ENCODE peak calls at places on chromosome 12, in four cellular contexts. O, A, Y and I are unnamed samples.

GRCh38 chr12:1918081-1918874 is at the start of gene CACNA2D4:
- DNase-seq in Y (no peak), O (no peak), A (no peak), I (no peak)

GRCh38 chr12:80422549-80422948 is 21.5 kb upstream of the PTPRQ start:
- DNase-seq in A (no peak), Y (no peak), O (no peak), I (no peak)

GRCh38 chr12:56634837-56635538 is 4.9 kb upstream of the BAZ2A start:
- DNase-seq in A (peak), Y (no peak), O (peak), I (peak)

GRCh38 chr12:58313091-58313855 is 371.9 kb downstream of the ATP23 start:
- DNase-seq in O (no peak), Y (no peak), A (no peak), I (no peak)

GRCh38 chr12:122389677-122390076 is 32.8 kb downstream of the CLIP1 start:
- DNase-seq in Y (no peak), A (no peak), O (no peak), I (no peak)

GRCh38 chr12:106634206-106634605 is 51.4 kb downstream of the RFX4 start:
- DNase-seq in A (no peak), O (no peak), Y (no peak), I (no peak)

GRCh38 chr12:62917066-62917465 is 17.9 kb downstream of the PPM1H start:
- DNase-seq in Y (no peak), O (no peak), A (no peak), I (no peak)

GRCh38 chr12:85836716-85837100 is 499 bp upstream of the RASSF9 start:
- DNase-seq in A (no peak), O (no peak), Y (no peak), I (no peak)

GRCh38 chr12:63079791-63080395 is 71.1 kb downstream of the AVPR1A start:
- DNase-seq in A (no peak), Y (no peak), O (no peak), I (no peak)

GRCh38 chr12:47409310-47409709 is 296.5 kb downstream of the RPAP3 start:
- DNase-seq in A (no peak), O (no peak), Y (no peak), I (no peak)

GRCh38 chr12:109701064-109701463 is 12.6 kb upstream of the FAM222A start:
- DNase-seq in A (no peak), Y (no peak), O (no peak), I (no peak)

GRCh38 chr12:84911331-84912190 is 1.0 kb downstream of the SLC6A15 start:
- DNase-seq in Y (no peak), O (peak), A (no peak), I (no peak)

GRCh38 chr12:15208871-15209656 is 12.2 kb downstream of the RERG start:
- DNase-seq in O (no peak), Y (no peak), A (no peak), I (no peak)

GRCh38 chr12:93733358-93733757 is 56.2 kb downstream of the CRADD start:
- DNase-seq in Y (no peak), O (no peak), A (no peak), I (no peak)

GRCh38 chr12:52543985-52544888 is 8.7 kb downstream of the KRT71 start:
- DNase-seq in O (no peak), Y (no peak), A (no peak), I (peak)

GRCh38 chr12:62519043-62519442 is 52.4 kb downstream of the MON2 start:
- DNase-seq in A (no peak), Y (no peak), O (no peak), I (no peak)

GRCh38 chr12:2509137-2509536 is 285.6 kb upstream of the FKBP4 start:
- DNase-seq in Y (no peak), A (no peak), O (no peak), I (no peak)

GRCh38 chr12:53803194-53803593 is 51.4 kb upstream of the CISTR start:
- DNase-seq in A (no peak), O (no peak), Y (no peak), I (no peak)

GRCh38 chr12:132886529-132887477 is 602 bp downstream of the CHFR start:
- DNase-seq in O (peak), Y (no peak), A (peak), I (peak)

GRCh38 chr12:132736378-132736777 is 25.3 kb downstream of the ANKLE2 start:
- DNase-seq in Y (no peak), A (no peak), O (no peak), I (no peak)

GRCh38 chr12:93429448-93429847 is 12.3 kb downstream of the UBE2N start:
- DNase-seq in A (no peak), Y (no peak), O (no peak), I (no peak)

GRCh38 chr12:106304001-106304421 is 1.5 kb downstream of the TCP11L2 start:
- DNase-seq in O (no peak), Y (no peak), A (no peak), I (no peak)

GRCh38 chr12:79643821-79644220 is 46.9 kb downstream of the PAWR start:
- DNase-seq in A (peak), O (no peak), Y (no peak), I (no peak)

GRCh38 chr12:112924986-112925385 is 13.3 kb upstream of the OAS3 start:
- DNase-seq in O (no peak), Y (peak), A (peak), I (no peak)

GRCh38 chr12:81759215-81759991 is at the start of gene PPFIA2:
- DNase-seq in A (no peak), Y (no peak), O (peak), I (no peak)

DNA sequence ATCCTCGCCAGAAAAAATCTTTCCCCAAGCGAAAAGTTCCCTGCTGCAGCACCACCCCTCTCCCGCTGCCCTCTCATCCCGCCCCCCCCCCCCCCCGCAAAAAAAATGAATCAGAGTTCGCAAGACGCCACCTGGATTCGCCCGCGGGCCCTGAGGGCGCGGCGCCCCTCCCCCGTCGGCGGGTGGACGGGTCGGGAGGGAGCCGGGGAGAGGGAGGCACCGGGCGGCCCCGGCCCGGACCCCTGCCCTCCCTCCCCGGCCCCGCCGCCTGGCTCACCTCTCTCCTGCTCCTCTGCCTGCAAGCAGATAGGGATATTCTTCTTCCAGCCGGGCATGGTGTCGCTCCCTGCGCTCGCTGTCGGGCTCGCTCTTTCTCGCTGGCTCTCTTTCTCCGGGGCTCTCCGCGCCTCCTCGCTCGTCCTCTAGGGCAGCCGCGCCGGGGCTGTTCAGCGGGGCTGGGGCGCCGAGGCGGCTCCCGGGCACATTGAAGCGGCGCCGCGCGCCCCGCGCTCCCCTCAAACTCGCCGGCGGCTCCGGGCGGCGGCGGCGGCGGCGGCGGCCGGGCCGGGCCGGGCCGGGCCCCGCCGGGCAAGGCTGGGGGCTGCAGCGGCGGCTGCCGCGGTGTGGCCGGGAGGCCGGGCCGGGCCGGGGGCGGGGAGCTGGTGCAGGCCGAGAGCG is 200.2 kb upstream of the CAND1 start:
- DNase-seq in Y (no peak), A (peak), O (peak), I (peak)
- TF ChIP-seq CREM in Y (no peak), A (no peak), O (no peak), I (no peak)

GRCh38 chr12:12025799-12026386 is 44.8 kb upstream of the BCL2L14 start:
- DNase-seq in Y (no peak), O (no peak), A (no peak), I (no peak)
- TF ChIP-seq CREM in Y (no peak), O (no peak), A (no peak), I (no peak)

DNA sequence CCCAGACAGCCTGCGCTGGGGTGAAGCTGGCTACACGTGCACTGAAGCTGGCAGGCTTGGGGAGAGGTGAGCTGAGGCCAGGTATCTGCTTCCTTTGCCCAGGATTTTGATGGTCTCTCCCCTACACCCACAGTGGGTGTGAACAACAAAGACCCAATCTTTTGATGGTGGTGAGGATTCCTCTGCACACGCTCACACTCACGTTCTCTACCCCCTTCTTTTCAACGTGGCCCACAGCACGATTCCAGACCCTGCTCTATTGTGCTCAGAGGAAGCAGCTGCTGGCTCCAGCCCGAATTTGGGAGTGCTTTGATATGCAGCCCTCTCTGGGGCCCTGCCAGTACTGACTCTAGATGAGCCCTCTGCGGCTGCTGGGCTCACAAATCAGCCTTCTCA is 4.9 kb downstream of the CD9 start:
- DNase-seq in O (peak), Y (no peak), A (no peak), I (no peak)
- TF ChIP-seq CREM in O (no peak), Y (no peak), A (no peak), I (no peak)

GRCh38 chr12:124420972-124421674 is 126.2 kb downstream of the RFLNA start:
- DNase-seq in O (no peak), Y (no peak), A (no peak), I (no peak)

GRCh38 chr12:124424516-124424905 is 129.6 kb downstream of the RFLNA start:
- DNase-seq in Y (no peak), O (no peak), A (no peak), I (no peak)

GRCh38 chr12:124422142-124422569 is 127.3 kb downstream of the RFLNA start:
- DNase-seq in A (no peak), O (no peak), Y (no peak), I (peak)

GRCh38 chr12:124423683-124424515 is 129.0 kb downstream of the RFLNA start:
- DNase-seq in A (no peak), O (no peak), Y (no peak), I (peak)

DNA sequence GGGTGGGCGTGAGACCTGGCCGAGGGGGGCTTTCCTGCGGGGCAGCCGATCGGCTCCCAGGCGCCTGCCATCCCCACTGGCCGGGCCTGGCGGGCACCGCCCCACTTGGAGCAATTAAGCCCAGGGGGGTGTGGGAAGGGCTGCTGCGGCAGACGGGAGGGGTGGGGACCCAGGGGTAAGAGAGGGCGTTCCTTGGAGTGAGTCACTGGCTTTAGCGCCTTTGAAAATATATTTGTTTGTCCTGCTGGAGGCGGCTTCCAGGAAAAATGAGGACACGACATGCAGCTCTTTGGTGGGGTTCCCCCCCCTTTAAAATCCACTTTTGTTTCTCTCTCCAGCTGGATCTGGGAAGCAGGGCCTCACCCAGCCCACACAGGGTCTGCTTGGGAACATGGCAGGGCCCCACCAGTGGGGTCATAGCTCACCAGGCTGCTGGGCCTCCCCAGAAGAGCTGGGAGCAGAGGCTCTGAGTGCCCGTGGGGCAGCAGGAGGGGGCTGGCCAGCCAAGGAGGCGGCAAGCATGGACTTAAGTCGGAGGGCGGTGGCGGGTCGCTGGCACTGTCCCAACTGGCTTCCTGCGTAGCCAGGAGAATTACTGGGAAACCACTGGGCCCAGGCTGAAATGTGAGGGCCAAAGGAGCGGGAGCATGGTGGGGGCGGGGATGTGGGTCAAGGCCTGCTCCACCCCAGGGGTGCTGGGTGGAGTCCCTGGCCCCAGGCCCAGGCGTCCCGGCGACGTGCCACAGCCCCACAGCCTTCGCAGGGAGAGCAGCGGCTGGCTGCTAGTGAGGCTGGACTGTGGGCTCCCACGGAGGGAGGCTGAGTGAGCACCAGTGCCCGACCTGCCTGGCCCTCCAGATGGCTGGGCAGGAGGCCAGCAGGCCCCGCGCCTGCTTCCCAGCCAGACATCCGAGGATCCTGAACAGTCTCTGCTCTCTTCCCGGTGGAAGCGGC is 128.0 kb downstream of the RFLNA start:
- DNase-seq in A (peak), Y (no peak), O (no peak), I (peak)
- TF ChIP-seq CREM in A (no peak), Y (no peak), O (no peak), I (peak)

GRCh38 chr12:130970908-130971233 is 17.2 kb downstream of the ADGRD1 start:
- DNase-seq in Y (no peak), A (no peak), O (no peak), I (no peak)
- TF ChIP-seq CREM in Y (no peak), A (no peak), O (no peak), I (no peak)

GRCh38 chr12:120402217-120402616 is 33.3 kb upstream of the MSI1 start:
- DNase-seq in A (no peak), O (peak), Y (no peak), I (no peak)

GRCh38 chr12:120394483-120395367 is 25.8 kb upstream of the MSI1 start:
- DNase-seq in Y (no peak), O (peak), A (no peak), I (no peak)

GRCh38 chr12:120404271-120404670 is 33.6 kb upstream of the COX6A1 start:
- DNase-seq in O (no peak), Y (no peak), A (no peak), I (no peak)

GRCh38 chr12:120397827-120398563 is 29.0 kb upstream of the MSI1 start:
- DNase-seq in O (peak), Y (no peak), A (no peak), I (no peak)

DNA sequence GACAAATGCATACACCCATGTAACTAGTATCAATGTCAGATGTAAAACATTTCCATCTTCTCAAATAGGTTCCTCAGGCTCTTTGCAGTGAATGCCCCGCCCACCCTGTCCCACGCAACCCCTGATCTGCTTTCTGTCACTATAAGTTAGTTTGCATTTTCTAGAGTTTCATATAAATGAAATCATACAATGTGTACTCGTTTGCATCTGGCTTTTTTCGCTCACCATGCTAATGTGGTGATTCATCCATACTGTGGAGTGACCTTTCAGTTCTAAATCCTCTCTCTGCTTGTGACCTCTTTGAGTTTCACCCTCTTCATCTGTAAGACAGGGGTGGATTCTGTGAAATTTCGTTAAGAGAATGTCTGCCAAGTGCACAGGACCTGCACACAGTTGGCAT is 30.6 kb upstream of the MSI1 start:
- DNase-seq in O (no peak), A (no peak), Y (peak), I (no peak)
- TF ChIP-seq CREM in O (no peak), A (no peak), Y (no peak), I (no peak)

DNA sequence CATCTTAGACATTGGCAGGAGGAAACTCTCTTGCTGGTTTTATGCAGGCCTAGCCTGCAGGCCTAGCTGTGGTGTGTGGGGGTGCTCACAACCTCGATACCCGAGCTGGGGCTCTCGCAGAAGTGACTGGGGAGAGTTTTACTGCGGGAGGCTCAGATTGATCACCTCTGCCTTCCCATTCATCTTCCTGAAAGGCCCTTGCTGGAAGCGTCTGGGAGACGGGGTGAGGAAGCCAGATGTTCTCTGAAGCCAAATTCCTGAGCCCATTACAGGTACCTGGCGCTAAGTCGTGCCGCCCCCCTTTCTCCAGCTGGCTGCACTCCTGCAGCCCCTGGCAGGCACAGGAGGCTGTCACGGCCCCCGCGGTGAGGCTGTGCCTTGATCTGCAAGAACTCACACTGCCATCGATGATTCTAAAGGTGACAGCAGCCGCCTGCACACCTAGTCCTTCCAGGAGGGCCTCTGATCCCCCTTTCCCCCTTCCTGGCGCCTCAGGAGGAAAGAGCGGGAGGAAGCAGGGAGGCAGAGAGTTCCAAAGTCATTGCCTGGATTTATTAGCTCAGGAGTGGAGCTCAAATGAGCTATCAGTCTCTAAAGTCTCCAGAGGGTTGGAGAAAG is 106.8 kb downstream of the RFLNA start:
- DNase-seq in Y (no peak), O (no peak), A (no peak), I (no peak)
- TF ChIP-seq CREM in Y (no peak), O (no peak), A (no peak), I (no peak)

GRCh38 chr12:26317942-26318565 is 122.7 kb downstream of the SSPN start:
- DNase-seq in O (no peak), Y (no peak), A (no peak), I (no peak)

GRCh38 chr12:26319511-26319910 is 124.1 kb downstream of the SSPN start:
- DNase-seq in A (peak), O (no peak), Y (no peak), I (no peak)

GRCh38 chr12:26318661-26319068 is 123.3 kb downstream of the SSPN start:
- DNase-seq in O (no peak), Y (no peak), A (peak), I (peak)
- TF ChIP-seq CREM in O (no peak), Y (no peak), A (no peak), I (no peak)